ENCODE peak calls at places on chromosomes 16 and 17, in eight cellular contexts. H is cardiac fibroblast; F is hypothalamus; O is thoracic aorta; K is activated naive CD8-positive, alpha-beta T cell treated with anti-CD3 and anti-CD28 coated beads for 36 hours; Q is epithelial cell of prostate; X is smooth muscle cell of the brain vasculature; C is mesenchymal stem cell. I is an unnamed sample.

GRCh38 chr16:84489141-84489540 is 15.3 kb downstream of the MEAK7 start:
- DNase-seq in H (no peak), F (no peak), O (no peak), K (no peak), Q (no peak), X (no peak), C (no peak), I (no peak)

GRCh38 chr16:46859719-46860152 is 24.4 kb upstream of the GPT2 start:
- DNase-seq in H (peak), F (no peak), O (no peak), K (peak), Q (peak), X (peak), C (peak), I (no peak)

GRCh38 chr16:68985855-68986254 is 119.6 kb upstream of the HAS3 start:
- DNase-seq in H (peak), F (no peak), O (no peak), K (no peak), Q (peak), X (no peak), C (peak), I (no peak)

GRCh38 chr17:48470388-48471034 is 40.5 kb upstream of the SKAP1 start:
- DNase-seq in H (peak), F (no peak), O (no peak), K (no peak), Q (no peak), X (no peak), C (peak), I (no peak)

GRCh38 chr17:29084476-29085148 is 41.7 kb downstream of the PIPOX start:
- DNase-seq in H (no peak), F (no peak), O (no peak), K (no peak), Q (no peak), X (peak), C (peak), I (peak)

GRCh38 chr16:50425648-50426047 is 56.9 kb upstream of the BRD7 start:
- DNase-seq in H (no peak), F (no peak), O (no peak), K (no peak), Q (no peak), X (no peak), C (no peak), I (no peak)

GRCh38 chr16:20873331-20873730 is 26.8 kb downstream of the DCUN1D3 start:
- DNase-seq in H (no peak), F (no peak), O (no peak), K (no peak), Q (no peak), X (no peak), C (no peak), I (no peak)

GRCh38 chr17:80482058-80482318 is 5.6 kb upstream of the NPTX1 start:
- DNase-seq in H (no peak), F (no peak), O (no peak), K (no peak), Q (no peak), X (no peak), C (no peak), I (no peak)

GRCh38 chr16:14148569-14148968 is 77.5 kb downstream of the MRTFB start:
- DNase-seq in H (peak), F (no peak), O (no peak), K (no peak), Q (peak), X (no peak), C (peak), I (no peak)

GRCh38 chr17:32558997-32559650 is 72.3 kb downstream of the CDK5R1 start:
- DNase-seq in H (no peak), F (no peak), O (no peak), K (no peak), Q (no peak), X (no peak), C (peak), I (no peak)

GRCh38 chr16:56836410-56836834 is 28.6 kb upstream of the SLC12A3 start:
- DNase-seq in H (no peak), F (no peak), O (no peak), K (no peak), Q (no peak), X (no peak), C (no peak), I (no peak)

GRCh38 chr17:81084691-81085419 is 49.9 kb downstream of the BAIAP2 start:
- DNase-seq in H (no peak), F (peak), O (no peak), K (no peak), Q (no peak), X (no peak), C (no peak), I (no peak)

GRCh38 chr16:67199011-67199807 is at the start of gene ELMO3:
- DNase-seq in H (no peak), F (no peak), O (no peak), K (no peak), Q (no peak), X (no peak), C (no peak), I (no peak)

GRCh38 chr17:62847426-62847825 is 39.3 kb upstream of the MARCHF10 start:
- DNase-seq in H (no peak), F (no peak), O (no peak), K (no peak), Q (no peak), X (no peak), C (no peak), I (no peak)

GRCh38 chr16:54987081-54987480 is 56.4 kb downstream of the IRX5 start:
- DNase-seq in H (no peak), F (peak), O (no peak), K (no peak), Q (no peak), X (no peak), C (no peak), I (no peak)

GRCh38 chr16:79656537-79657115 is 56.1 kb upstream of the MAF start:
- DNase-seq in H (no peak), F (no peak), O (no peak), K (no peak), Q (no peak), X (no peak), C (peak), I (no peak)